ENCODE peak calls at places on chromosome 9, in six cellular contexts. X is spleen, Q is endothelial cell of umbilical vein, C is Peyer's patch, O is psoas muscle, L is PC-9. N is an unnamed sample. For H3K4me1, the result is how much of the 10 kb centered on the place peaks cover.

GRCh38 chr9:21828853-21829405 is 26.5 kb downstream of the MTAP start:
- DNase-seq in X (no peak), Q (no peak), C (no peak), O (no peak), L (peak), N (no peak)

GRCh38 chr9:124220551-124221451 is 36.9 kb upstream of the NEK6 start:
- DNase-seq in X (peak), Q (peak), C (no peak), O (no peak), L (peak), N (peak)

GRCh38 chr9:130185494-130186005 is 13.3 kb downstream of the NCS1 start:
- DNase-seq in X (no peak), Q (no peak), C (no peak), O (no peak), L (no peak), N (no peak)

GRCh38 chr9:129139993-129140396 is 28.8 kb downstream of the PTPA start:
- DNase-seq in X (peak), Q (peak), C (peak), O (peak), L (peak), N (peak)

GRCh38 chr9:33446507-33447403 is 638 bp downstream of the AQP3 start:
- DNase-seq in X (no peak), Q (peak), C (peak), O (peak), L (no peak), N (peak)

GRCh38 chr9:82164159-82164558 is 175.6 kb downstream of the SPATA31D1 start:
- DNase-seq in X (no peak), Q (no peak), C (no peak), O (no peak), L (no peak), N (no peak)

GRCh38 chr9:87100001-87100400 is 152.7 kb upstream of the GAS1 start:
- DNase-seq in X (no peak), Q (no peak), C (no peak), O (no peak), L (no peak), N (no peak)

GRCh38 chr9:79154806-79155205 is 417.0 kb upstream of the TLE4 start:
- DNase-seq in X (no peak), Q (peak), C (no peak), O (no peak), L (no peak), N (no peak)

GRCh38 chr9:135468866-135469521 is 10.6 kb upstream of the PPP1R26 start:
- DNase-seq in X (no peak), Q (no peak), C (no peak), O (no peak), L (no peak), N (no peak)

GRCh38 chr9:120663380-120663779 is 50.9 kb downstream of the MEGF9 start:
- DNase-seq in X (no peak), Q (no peak), C (no peak), O (no peak), L (no peak), N (no peak)

GRCh38 chr9:26261503-26262330 is 583.5 kb upstream of the TUSC1 start:
- DNase-seq in X (no peak), Q (peak), C (no peak), O (no peak), L (peak), N (no peak)

DNA sequence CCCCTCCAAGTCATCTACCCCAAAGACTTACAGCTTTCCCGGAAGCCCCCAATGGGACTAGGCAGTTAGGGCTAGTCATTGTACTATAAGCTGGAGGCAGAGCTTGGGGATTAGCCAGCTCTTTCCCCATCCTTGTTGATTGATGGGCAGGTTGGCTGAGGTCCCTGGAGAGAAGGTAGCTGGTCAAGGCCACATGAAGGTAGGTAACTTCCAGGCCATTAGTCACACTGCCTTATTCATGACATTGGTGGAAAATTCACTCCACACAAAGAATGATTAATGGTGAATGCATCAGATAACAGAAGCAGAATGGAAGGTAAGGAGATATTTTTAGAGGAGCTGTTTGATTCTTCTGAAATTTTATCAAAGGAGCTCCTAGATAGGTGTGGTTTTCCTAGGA is 49.5 kb upstream of the TGFBR1 start:
- DNase-seq in X (no peak), Q (no peak), C (no peak), O (no peak), L (peak), N (peak)
- H3K4me1 ChIP-seq in X (half or more), Q (under half), C (under half), O (under half), L (half or more), N (under half)

DNA sequence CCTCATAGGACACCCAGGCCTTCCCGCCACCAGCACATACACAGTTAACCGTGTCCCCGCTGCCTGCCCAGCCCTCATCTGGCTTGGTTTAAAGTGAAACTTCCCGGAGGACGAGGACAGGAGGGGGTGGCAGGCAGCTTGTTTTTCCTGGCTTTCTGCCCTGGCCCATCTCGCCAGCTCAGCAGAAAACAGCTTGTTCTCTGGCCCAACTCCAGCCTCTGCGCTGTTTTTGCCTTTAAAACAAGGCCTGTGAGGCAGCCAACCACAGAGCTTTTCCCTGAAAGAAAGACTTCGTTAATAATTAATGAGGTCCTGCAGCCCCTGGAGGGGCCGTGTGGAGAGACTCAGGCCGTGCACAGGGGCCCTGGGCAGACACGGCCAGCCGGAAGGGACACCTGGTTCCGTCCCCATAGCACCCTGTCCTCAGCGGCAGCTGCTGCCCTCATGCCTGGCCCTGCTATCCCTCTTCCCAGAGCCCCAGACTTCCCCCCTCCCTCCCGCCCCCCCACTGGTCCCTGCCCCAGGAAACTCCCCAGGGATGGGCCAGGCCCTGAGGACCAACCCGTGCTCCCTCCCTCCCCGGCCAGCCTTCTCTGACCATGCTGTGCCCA is 108.7 kb downstream of the RXRA start:
- DNase-seq in X (peak), Q (peak), C (peak), O (peak), L (peak), N (peak)
- H3K4me1 ChIP-seq in X (under half), Q (under half), C (under half), O (half or more), L (under half), N (half or more)

GRCh38 chr9:114738581-114739316 is 56.8 kb upstream of the TEX48 start:
- DNase-seq in X (peak), Q (peak), C (peak), O (peak), L (peak), N (peak)

GRCh38 chr9:114733814-114734213 is 51.8 kb upstream of the TEX48 start:
- DNase-seq in X (no peak), Q (no peak), C (no peak), O (no peak), L (no peak), N (no peak)

GRCh38 chr9:114737118-114737517 is 55.1 kb upstream of the TEX48 start:
- DNase-seq in X (no peak), Q (no peak), C (no peak), O (no peak), L (no peak), N (no peak)

GRCh38 chr9:114732842-114733241 is 50.9 kb upstream of the TEX48 start:
- DNase-seq in X (no peak), Q (no peak), C (no peak), O (no peak), L (no peak), N (no peak)

GRCh38 chr9:114735732-114736131 is 53.7 kb upstream of the TEX48 start:
- DNase-seq in X (no peak), Q (peak), C (no peak), O (no peak), L (no peak), N (no peak)
- H3K4me1 ChIP-seq in X (under half), Q (under half), C (under half), O (under half), L (under half), N (under half)

GRCh38 chr9:137429974-137430722 is 7.0 kb downstream of the NOXA1 start:
- DNase-seq in X (peak), Q (no peak), C (peak), O (peak), L (no peak), N (no peak)
- H3K4me1 ChIP-seq in X (under half), Q (under half), C (under half), O (under half), L (under half), N (under half)

N was measured in right lobe of liver.